ENCODE peak calls at places on chromosome 14, in eight cellular contexts. U is EH; Y is NCI-H1092; L is HL-60; N is endothelial cell of umbilical vein; Z is progenitor cell of endocrine pancreas; M is activated CD4-positive, alpha-beta T cell treated with anti-CD3 and anti-CD28 coated beads, Interleukin-2, amount 50 U/mL, for 48 hours; O is AG09319. F is an unnamed sample.

GRCh38 chr14:97710726-97711125 is 913.5 kb downstream of the VRK1 start:
- DNase-seq in U (no peak), Y (no peak), L (no peak), N (no peak), Z (no peak), M (no peak), O (no peak), F (no peak)

GRCh38 chr14:31414190-31414833 is 6.0 kb downstream of the HEATR5A start:
- DNase-seq in U (peak; percentile 19), Y (no peak), L (no peak), N (peak; percentile 58), Z (no peak), M (no peak), O (no peak), F (no peak)

GRCh38 chr14:75418779-75419768 is 8.7 kb upstream of the JDP2 start:
- DNase-seq in U (no peak), Y (no peak), L (peak; percentile 49), N (no peak), Z (no peak), M (peak; percentile 64), O (no peak), F (peak; percentile 59)

GRCh38 chr14:93171366-93171765 is 13.3 kb downstream of the MOAP1 start:
- DNase-seq in U (peak; percentile 11), Y (no peak), L (no peak), N (no peak), Z (no peak), M (no peak), O (no peak), F (no peak)

GRCh38 chr14:57823015-57823660 is 42.8 kb downstream of the SLC35F4 start:
- DNase-seq in U (no peak), Y (no peak), L (no peak), N (no peak), Z (no peak), M (no peak), O (no peak), F (no peak)

GRCh38 chr14:62645649-62646048 is 399.6 kb downstream of the KCNH5 start:
- DNase-seq in U (peak; percentile 13), Y (no peak), L (no peak), N (no peak), Z (no peak), M (no peak), O (no peak), F (no peak)

GRCh38 chr14:92914087-92914656 is 8.8 kb upstream of the CHGA start:
- DNase-seq in U (peak; percentile 43), Y (no peak), L (peak; percentile 6), N (peak; percentile 17), Z (peak; percentile 60), M (peak; percentile 56), O (no peak), F (no peak)

GRCh38 chr14:45112886-45113772 is 21.2 kb downstream of the FKBP3 start:
- DNase-seq in U (no peak), Y (no peak), L (no peak), N (peak; percentile 51), Z (no peak), M (no peak), O (no peak), F (no peak)

GRCh38 chr14:101719045-101719645 is 42.4 kb upstream of the PPP2R5C start:
- DNase-seq in U (no peak), Y (no peak), L (no peak), N (no peak), Z (no peak), M (no peak), O (no peak), F (no peak)

F was measured in GM12892.